ENCODE peak calls at places on chromosome 7, in eight cellular contexts. E is ELF-1; J is C1 segment of cervical spinal cord; B is astrocyte of the spinal cord; I is AG10803; Z is HFFc6; H is NCI-H774; O is activated CD8-positive, alpha-beta memory T cell treated with anti-CD3 and anti-CD28 coated beads for 1 hour. P is an unnamed sample.

GRCh38 chr7:101156277-101156676 is 2.0 kb downstream of the AP1S1 start:
- DNase-seq in E (no peak), J (no peak), B (no peak), I (no peak), Z (no peak), H (no peak), O (no peak), P (no peak)

GRCh38 chr7:2621948-2622640 is 9.7 kb upstream of the TTYH3 start:
- DNase-seq in E (peak), J (no peak), B (no peak), I (no peak), Z (no peak), H (no peak), O (no peak), P (no peak)

GRCh38 chr7:40546616-40547501 is 412.1 kb downstream of the SUGCT start:
- DNase-seq in E (no peak), J (no peak), B (no peak), I (no peak), Z (peak), H (no peak), O (no peak), P (no peak)

GRCh38 chr7:151863386-151864079 is 13.4 kb downstream of the PRKAG2 start:
- DNase-seq in E (peak), J (no peak), B (no peak), I (no peak), Z (no peak), H (no peak), O (no peak), P (no peak)

GRCh38 chr7:140646931-140647647 is 6.5 kb upstream of the DENND2A start:
- DNase-seq in E (peak), J (no peak), B (peak), I (no peak), Z (peak), H (peak), O (no peak), P (no peak)

GRCh38 chr7:55254242-55254595 is 110.9 kb upstream of the LANCL2 start:
- DNase-seq in E (no peak), J (no peak), B (no peak), I (no peak), Z (no peak), H (no peak), O (no peak), P (peak)

GRCh38 chr7:143974457-143974856 is 19.8 kb downstream of the OR2F1 start:
- DNase-seq in E (peak), J (no peak), B (no peak), I (peak), Z (peak), H (no peak), O (no peak), P (no peak)

GRCh38 chr7:1513657-1514095 is 9.5 kb upstream of the INTS1 start:
- DNase-seq in E (no peak), J (no peak), B (peak), I (no peak), Z (no peak), H (no peak), O (no peak), P (no peak)

GRCh38 chr7:28570970-28571288 is 158.6 kb downstream of the CREB5 start:
- DNase-seq in E (no peak), J (no peak), B (peak), I (peak), Z (peak), H (no peak), O (no peak), P (no peak)

GRCh38 chr7:117312593-117312992 is 10.3 kb downstream of the WNT2 start:
- DNase-seq in E (no peak), J (no peak), B (no peak), I (no peak), Z (no peak), H (no peak), O (no peak), P (no peak)

GRCh38 chr7:50826371-50827172 is 43.9 kb upstream of the GRB10 start:
- DNase-seq in E (no peak), J (no peak), B (peak), I (peak), Z (peak), H (no peak), O (no peak), P (no peak)

GRCh38 chr7:135801045-135801693 is 52.6 kb upstream of the FAM180A start:
- DNase-seq in E (peak), J (no peak), B (peak), I (peak), Z (peak), H (peak), O (no peak), P (peak)

GRCh38 chr7:11206131-11206921 is 232.7 kb downstream of the PHF14 start:
- DNase-seq in E (no peak), J (no peak), B (no peak), I (no peak), Z (no peak), H (no peak), O (no peak), P (no peak)

GRCh38 chr7:23617482-23617881 is 20.3 kb downstream of the CCDC126 start:
- DNase-seq in E (no peak), J (no peak), B (no peak), I (no peak), Z (no peak), H (no peak), O (no peak), P (no peak)

GRCh38 chr7:72336382-72336886 is 75.7 kb downstream of the CALN1 start:
- DNase-seq in E (no peak), J (no peak), B (no peak), I (no peak), Z (no peak), H (no peak), O (no peak), P (no peak)

GRCh38 chr7:45897042-45897690 is 8.9 kb downstream of the IGFBP1 start:
- DNase-seq in E (no peak), J (no peak), B (peak), I (peak), Z (peak), H (no peak), O (no peak), P (no peak)

GRCh38 chr7:158695726-158696452 is 8.7 kb downstream of the NCAPG2 start:
- DNase-seq in E (peak), J (peak), B (peak), I (peak), Z (peak), H (no peak), O (no peak), P (no peak)

GRCh38 chr7:112058654-112059053 is 147.5 kb downstream of the DOCK4 start:
- DNase-seq in E (no peak), J (no peak), B (no peak), I (no peak), Z (no peak), H (no peak), O (no peak), P (no peak)

GRCh38 chr7:41425926-41426325 is 277.0 kb downstream of the INHBA start:
- DNase-seq in E (no peak), J (no peak), B (peak), I (peak), Z (peak), H (no peak), O (no peak), P (no peak)

GRCh38 chr7:142872106-142872675 is 13.4 kb downstream of the TRPV6 start:
- DNase-seq in E (no peak), J (no peak), B (no peak), I (no peak), Z (no peak), H (no peak), O (no peak), P (no peak)

GRCh38 chr7:44515595-44516268 is 25.3 kb upstream of the NUDCD3 start:
- DNase-seq in E (no peak), J (no peak), B (no peak), I (peak), Z (no peak), H (no peak), O (no peak), P (no peak)

GRCh38 chr7:86950360-86950759 is 109.1 kb downstream of the ELAPOR2 start:
- DNase-seq in E (no peak), J (no peak), B (no peak), I (no peak), Z (no peak), H (no peak), O (no peak), P (no peak)

GRCh38 chr7:147759327-147759943 is 831.1 kb upstream of the C7orf33 start:
- DNase-seq in E (no peak), J (no peak), B (no peak), I (peak), Z (no peak), H (no peak), O (no peak), P (no peak)

GRCh38 chr7:33981686-33982424 is 76.5 kb downstream of the BMPER start:
- DNase-seq in E (no peak), J (no peak), B (no peak), I (peak), Z (peak), H (no peak), O (no peak), P (no peak)

P was measured in GM12891.